ENCODE peak calls at places on chromosomes 7 and 10, in nine cellular contexts. K is left lung, P is SK-N-SH, R is transverse colon, U is cardiac muscle cell, C is neuronal stem cell, V is Panc1, F is GM23248, L is mesenchymal stem cell. Y is an unnamed sample.

GRCh38 chr10:71060636-71061426 is 151.5 kb upstream of the UNC5B start:
- DNase-seq in K (no peak), P (no peak), R (no peak), U (no peak), C (no peak), V (no peak), F (no peak), L (no peak), Y (no peak)

GRCh38 chr7:45163692-45164052 is 6.1 kb downstream of the RAMP3 start:
- DNase-seq in K (no peak), P (no peak), R (no peak), U (no peak), C (no peak), V (no peak), F (no peak), L (no peak), Y (no peak)

GRCh38 chr10:130401860-130402765 is 265.9 kb downstream of the GLRX3 start:
- DNase-seq in K (no peak), P (no peak), R (no peak), U (no peak), C (no peak), V (no peak), F (no peak), L (no peak), Y (no peak)

GRCh38 chr7:150326657-150327268 is 3.4 kb upstream of the ACTR3C start:
- DNase-seq in K (no peak), P (no peak), R (no peak), U (no peak), C (no peak), V (no peak), F (no peak), L (no peak), Y (no peak)

GRCh38 chr10:104259999-104260774 is 5.5 kb downstream of the GSTO1 start:
- DNase-seq in K (no peak), P (no peak), R (no peak), U (peak; percentile 66), C (no peak), V (no peak), F (peak; percentile 47), L (peak; percentile 91), Y (no peak)

GRCh38 chr10:129959544-129960492 is 4.3 kb downstream of the EBF3 start:
- DNase-seq in K (no peak), P (no peak), R (no peak), U (peak; percentile 68), C (peak; percentile 48), V (no peak), F (no peak), L (no peak), Y (no peak)

GRCh38 chr7:129281163-129281562 is 56.3 kb downstream of the AHCYL2 start:
- DNase-seq in K (no peak), P (no peak), R (no peak), U (no peak), C (no peak), V (no peak), F (no peak), L (no peak), Y (no peak)

GRCh38 chr7:118214051-118214832 is 10.3 kb upstream of the ANKRD7 start:
- DNase-seq in K (peak; percentile 84), P (peak; percentile 96), R (peak; percentile 62), U (peak; percentile 90), C (no peak), V (peak; percentile 13), F (peak; percentile 90), L (no peak), Y (peak; percentile 55)

GRCh38 chr10:17409170-17409733 is 45.1 kb downstream of the ST8SIA6 start:
- DNase-seq in K (no peak), P (no peak), R (no peak), U (peak; percentile 33), C (no peak), V (no peak), F (peak; percentile 34), L (no peak), Y (no peak)

GRCh38 chr7:85191383-85191782 is 4.5 kb upstream of the SEMA3D start:
- DNase-seq in K (no peak), P (peak; percentile 37), R (no peak), U (peak; percentile 55), C (no peak), V (no peak), F (peak; percentile 54), L (peak; percentile 20), Y (no peak)

GRCh38 chr10:21194510-21194993 is 297.4 kb upstream of the NEBL start:
- DNase-seq in K (no peak), P (peak; percentile 34), R (peak; percentile 57), U (peak; percentile 70), C (no peak), V (no peak), F (no peak), L (peak; percentile 17), Y (no peak)

GRCh38 chr10:119139464-119140067 is 25.9 kb downstream of the SFXN4 start:
- DNase-seq in K (no peak), P (peak; percentile 62), R (no peak), U (peak; percentile 49), C (peak; percentile 11), V (peak; percentile 35), F (peak; percentile 47), L (peak; percentile 32), Y (no peak)

GRCh38 chr7:27172823-27173411 is 1.2 kb downstream of the HOXA10 start:
- DNase-seq in K (no peak), P (peak; percentile 66), R (peak; percentile 80), U (no peak), C (no peak), V (no peak), F (peak; percentile 82), L (peak; percentile 60), Y (no peak)

GRCh38 chr7:92246363-92247101 is 758 bp downstream of the ANKIB1 start:
- DNase-seq in K (no peak), P (peak; percentile 61), R (peak; percentile 15), U (peak; percentile 29), C (no peak), V (no peak), F (peak; percentile 61), L (peak; percentile 55), Y (no peak)

GRCh38 chr10:72049969-72050781 is 38.2 kb downstream of the SPOCK2 start:
- DNase-seq in K (no peak), P (no peak), R (no peak), U (no peak), C (no peak), V (no peak), F (peak; percentile 18), L (no peak), Y (no peak)

GRCh38 chr7:149714910-149715471 is 58.4 kb downstream of the ZNF467 start:
- DNase-seq in K (no peak), P (no peak), R (peak; percentile 29), U (peak; percentile 21), C (no peak), V (no peak), F (peak; percentile 49), L (peak; percentile 33), Y (no peak)

GRCh38 chr10:99431190-99431549 is 746 bp upstream of the GOT1 start:
- DNase-seq in K (peak; percentile 91), P (peak; percentile 33), R (peak; percentile 85), U (peak; percentile 51), C (no peak), V (no peak), F (peak; percentile 76), L (peak; percentile 65), Y (no peak)

GRCh38 chr7:99742737-99743394 is 7.9 kb upstream of the CYP3A7 start:
- DNase-seq in K (no peak), P (no peak), R (no peak), U (no peak), C (no peak), V (no peak), F (no peak), L (no peak), Y (no peak)

GRCh38 chr7:1253591-1254207 is 21.0 kb downstream of the UNCX start:
- DNase-seq in K (peak; percentile 77), P (no peak), R (no peak), U (no peak), C (no peak), V (no peak), F (no peak), L (no peak), Y (no peak)

GRCh38 chr7:1256621-1257020 is 23.9 kb downstream of the UNCX start:
- DNase-seq in K (peak; percentile 74), P (no peak), R (no peak), U (no peak), C (no peak), V (no peak), F (no peak), L (no peak), Y (no peak)

GRCh38 chr7:1254281-1255082 is 21.8 kb downstream of the UNCX start:
- DNase-seq in K (peak; percentile 68), P (no peak), R (no peak), U (no peak), C (no peak), V (no peak), F (no peak), L (no peak), Y (no peak)

GRCh38 chr7:1255817-1256340 is 23.2 kb downstream of the UNCX start:
- DNase-seq in K (peak; percentile 66), P (no peak), R (no peak), U (no peak), C (no peak), V (no peak), F (no peak), L (no peak), Y (no peak)

GRCh38 chr7:1255083-1255816 is 22.6 kb downstream of the UNCX start:
- DNase-seq in K (peak; percentile 69), P (no peak), R (no peak), U (no peak), C (no peak), V (no peak), F (no peak), L (no peak), Y (no peak)
- H3K27me3 ChIP-seq in K (peaks cover 40% of the 10 kb centered on the region), P (peaks cover 98% of the 10 kb centered on the region), R (peaks cover 96% of the 10 kb centered on the region), U (peaks cover 33% of the 10 kb centered on the region), C (no peaks in the 10 kb centered on the region), V (no peaks in the 10 kb centered on the region), F (peaks cover 72% of the 10 kb centered on the region), L (peaks cover 90% of the 10 kb centered on the region), Y (peaks cover 71% of the 10 kb centered on the region)

GRCh38 chr7:68334613-68335303 is 1263.5 kb upstream of the AUTS2 start:
- DNase-seq in K (no peak), P (no peak), R (no peak), U (no peak), C (no peak), V (no peak), F (no peak), L (no peak), Y (no peak)
- H3K9me3 ChIP-seq in K (peaks cover 43% of the 10 kb centered on the region), P (peaks cover 2% of the 10 kb centered on the region), R (peaks cover 5% of the 10 kb centered on the region), U (peaks cover 4% of the 10 kb centered on the region), C (peaks cover 4% of the 10 kb centered on the region), V (no peaks in the 10 kb centered on the region), F (no peaks in the 10 kb centered on the region), L (peaks cover 20% of the 10 kb centered on the region), Y (peaks cover 15% of the 10 kb centered on the region)

DNA sequence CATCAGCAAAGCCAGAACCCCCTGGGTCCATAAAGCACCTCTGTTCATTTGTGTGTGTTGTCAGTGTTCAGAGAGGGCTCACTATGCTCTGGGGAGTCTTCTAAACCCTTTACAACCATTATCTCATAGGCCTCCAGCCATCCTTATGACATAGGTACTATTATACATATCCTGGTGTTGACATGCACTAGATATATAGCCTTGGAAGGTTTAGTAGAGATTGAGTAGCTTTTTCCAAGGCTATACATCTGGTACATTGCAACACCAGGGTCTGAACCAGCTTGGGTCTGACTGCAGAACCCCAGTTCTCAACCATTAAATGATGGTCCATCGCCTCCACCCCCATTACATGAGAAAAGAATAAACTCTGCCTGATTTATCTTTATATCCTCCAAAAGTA is 253.6 kb upstream of the MKLN1 start:
- DNase-seq in K (no peak), P (no peak), R (no peak), U (no peak), C (no peak), V (no peak), F (no peak), L (no peak), Y (no peak)
- H3K27me3 ChIP-seq in K (no peaks in the 10 kb centered on the region), P (no peaks in the 10 kb centered on the region), R (no peaks in the 10 kb centered on the region), U (no peaks in the 10 kb centered on the region), C (no peaks in the 10 kb centered on the region), V (no peaks in the 10 kb centered on the region), F (no peaks in the 10 kb centered on the region), L (no peaks in the 10 kb centered on the region), Y (no peaks in the 10 kb centered on the region)

GRCh38 chr7:158130023-158130409 is 457.6 kb downstream of the PTPRN2 start:
- DNase-seq in K (no peak), P (no peak), R (no peak), U (no peak), C (no peak), V (no peak), F (no peak), L (no peak), Y (no peak)
- H3K9me3 ChIP-seq in K (peaks cover 29% of the 10 kb centered on the region), P (no peaks in the 10 kb centered on the region), R (no peaks in the 10 kb centered on the region), U (no peaks in the 10 kb centered on the region), C (peaks cover 39% of the 10 kb centered on the region), V (no peaks in the 10 kb centered on the region), F (no peaks in the 10 kb centered on the region), L (peaks cover 10% of the 10 kb centered on the region), Y (peaks cover 83% of the 10 kb centered on the region)

Y was measured in AG04450.